ENCODE peak calls at places on chromosomes 5 and 9, in six cellular contexts. Y is H54; L is activated gamma-delta T cell treated with anti-CD3 and anti-CD28 coated beads, Interleukin-2, amount 50 U/mL, for 16 hours; X is stimulated activated CD4-positive, alpha-beta T cell treated with anti-CD3 and anti-CD28 coated beads, Interleukin-2, amount 100 ng/mL, for 48 hours; K is naive thymus-derived CD8-positive, alpha-beta T cell; B is RPMI7951. R is an unnamed sample.
A peak's percentile ranks its signal among the peaks of the same experiment; 100 is the strongest.

GRCh38 chr5:158538506-158539074 is 561.1 kb downstream of the EBF1 start:
- DNase-seq in K (peak; percentile 26), Y (no peak), X (no peak), L (no peak), B (no peak), R (no peak)

GRCh38 chr9:113578279-113578865 is 114.8 kb downstream of the RGS3 start:
- DNase-seq in X (no peak), K (no peak), B (no peak), Y (no peak), L (no peak), R (no peak)

GRCh38 chr5:71778678-71779276 is 59.7 kb downstream of the CARTPT start:
- DNase-seq in Y (peak; percentile 15), K (no peak), B (peak; percentile 49), L (no peak), X (no peak), R (peak; percentile 34)

GRCh38 chr5:157827429-157827828 is 31.5 kb downstream of the CLINT1 start:
- DNase-seq in K (no peak), L (no peak), Y (no peak), B (no peak), X (no peak), R (no peak)

GRCh38 chr9:106962615-106963363 is 99.8 kb downstream of the ZNF462 start:
- DNase-seq in X (no peak), Y (no peak), B (peak; percentile 12), K (no peak), L (no peak), R (no peak)

GRCh38 chr9:92369075-92369474 is 35.3 kb downstream of the OGN start:
- DNase-seq in K (no peak), Y (no peak), B (no peak), X (no peak), L (no peak), R (no peak)

GRCh38 chr5:36658016-36658415 is 51.6 kb downstream of the SLC1A3 start:
- DNase-seq in K (no peak), X (no peak), L (no peak), Y (no peak), B (peak; percentile 72), R (no peak)

GRCh38 chr5:76545184-76545583 is 78.0 kb downstream of the F2RL2 start:
- DNase-seq in K (no peak), L (no peak), B (no peak), Y (no peak), X (no peak), R (no peak)

GRCh38 chr5:154729613-154730012 is 25.6 kb upstream of the LARP1 start:
- DNase-seq in Y (no peak), K (no peak), X (no peak), B (no peak), L (no peak), R (no peak)

GRCh38 chr5:109486200-109486804 is 76.5 kb upstream of the PJA2 start:
- DNase-seq in B (no peak), K (no peak), Y (no peak), L (no peak), X (no peak), R (no peak)

GRCh38 chr9:37421914-37422288 is 595 bp upstream of the GRHPR start:
- DNase-seq in B (no peak), K (no peak), L (no peak), X (no peak), Y (no peak), R (no peak)

GRCh38 chr5:96745844-96746531 is 61.8 kb downstream of the ERAP1 start:
- DNase-seq in Y (no peak), K (no peak), L (no peak), B (no peak), X (no peak), R (no peak)

GRCh38 chr9:124428751-124429529 is 13.7 kb upstream of the PSMB7 start:
- DNase-seq in B (peak; percentile 21), L (no peak), Y (no peak), K (no peak), X (no peak), R (no peak)

GRCh38 chr9:105457560-105458294 is 9.9 kb downstream of the FSD1L start:
- DNase-seq in B (no peak), K (no peak), Y (no peak), L (no peak), X (no peak), R (no peak)

GRCh38 chr5:124395287-124395686 is 351.2 kb downstream of the ZNF608 start:
- DNase-seq in Y (no peak), B (peak; percentile 54), L (no peak), K (no peak), X (no peak), R (no peak)

GRCh38 chr9:92245005-92245797 is 48.3 kb downstream of the IARS1 start:
- DNase-seq in Y (no peak), B (peak; percentile 76), X (no peak), K (no peak), L (no peak), R (no peak)

GRCh38 chr5:30808996-30809395 is 384.5 kb upstream of the CDH6 start:
- DNase-seq in Y (no peak), K (no peak), B (no peak), L (no peak), X (no peak), R (peak; percentile 35)

GRCh38 chr5:32410630-32411029 is 33.9 kb downstream of the ZFR start:
- DNase-seq in K (no peak), Y (no peak), B (no peak), L (no peak), X (no peak), R (no peak)

GRCh38 chr5:24747327-24747726 is 102.5 kb upstream of the CDH10 start:
- DNase-seq in B (no peak), X (no peak), L (no peak), K (no peak), Y (no peak), R (no peak)

GRCh38 chr5:157744055-157745011 is 821 bp downstream of the LSM11 start:
- DNase-seq in X (no peak), L (no peak), B (no peak), K (peak; percentile 18), Y (no peak), R (no peak)

GRCh38 chr5:90680831-90681420 is 122.3 kb downstream of the ADGRV1 start:
- DNase-seq in B (no peak), X (no peak), L (no peak), Y (no peak), K (no peak), R (no peak)